ENCODE peak calls at places on chromosomes 13 and 19, in seven cellular contexts. One of them, this sample, is unnamed.

GRCh38 chr19:45376045-45376724 is 5.8 kb upstream of the ERCC2 start:
- DNase-seq in left ventricle myocardium inferior: no peak
- DNase-seq in CD8-positive, alpha-beta T cell: no peak
- DNase-seq in uterus: peak
- DNase-seq in kidney epithelial cell: peak
- DNase-seq in GM10248: no peak
- DNase-seq in IMR-90: peak
- DNase-seq in this sample: no peak

GRCh38 chr19:48554385-48555091 is 2.6 kb downstream of the SULT2B1 start:
- DNase-seq in GM10248: no peak
- DNase-seq in kidney epithelial cell: no peak
- DNase-seq in left ventricle myocardium inferior: no peak
- DNase-seq in CD8-positive, alpha-beta T cell: no peak
- DNase-seq in uterus: no peak
- DNase-seq in IMR-90: no peak
- DNase-seq in this sample: no peak

GRCh38 chr13:44930907-44931676 is 58.2 kb downstream of the NUFIP1 start:
- DNase-seq in left ventricle myocardium inferior: no peak
- DNase-seq in uterus: no peak
- DNase-seq in GM10248: no peak
- DNase-seq in CD8-positive, alpha-beta T cell: no peak
- DNase-seq in IMR-90: no peak
- DNase-seq in kidney epithelial cell: no peak
- DNase-seq in this sample: no peak

GRCh38 chr19:13459351-13459750 is 46.9 kb downstream of the CACNA1A start:
- DNase-seq in GM10248: no peak
- DNase-seq in uterus: no peak
- DNase-seq in kidney epithelial cell: no peak
- DNase-seq in CD8-positive, alpha-beta T cell: no peak
- DNase-seq in IMR-90: no peak
- DNase-seq in left ventricle myocardium inferior: no peak
- DNase-seq in this sample: no peak

GRCh38 chr13:76014618-76015315 is 378.6 kb downstream of the LMO7 start:
- DNase-seq in CD8-positive, alpha-beta T cell: no peak
- DNase-seq in left ventricle myocardium inferior: no peak
- DNase-seq in uterus: no peak
- DNase-seq in kidney epithelial cell: no peak
- DNase-seq in IMR-90: peak
- DNase-seq in GM10248: no peak
- DNase-seq in this sample: no peak

GRCh38 chr19:38583985-38584305 is 33.8 kb downstream of the MAP4K1 start:
- DNase-seq in uterus: no peak
- DNase-seq in CD8-positive, alpha-beta T cell: no peak
- DNase-seq in left ventricle myocardium inferior: no peak
- DNase-seq in GM10248: no peak
- DNase-seq in kidney epithelial cell: no peak
- DNase-seq in IMR-90: no peak
- DNase-seq in this sample: no peak

GRCh38 chr19:57559008-57559403 is 657 bp downstream of the ZNF550 start:
- DNase-seq in kidney epithelial cell: no peak
- DNase-seq in GM10248: peak
- DNase-seq in uterus: no peak
- DNase-seq in IMR-90: no peak
- DNase-seq in left ventricle myocardium inferior: peak
- DNase-seq in CD8-positive, alpha-beta T cell: peak
- DNase-seq in this sample: no peak

GRCh38 chr13:79830945-79831344 is 350.0 kb downstream of the NDFIP2 start:
- DNase-seq in left ventricle myocardium inferior: no peak
- DNase-seq in IMR-90: no peak
- DNase-seq in uterus: no peak
- DNase-seq in GM10248: no peak
- DNase-seq in kidney epithelial cell: no peak
- DNase-seq in CD8-positive, alpha-beta T cell: no peak
- DNase-seq in this sample: no peak

GRCh38 chr19:15173746-15174404 is 26.9 kb downstream of the NOTCH3 start:
- DNase-seq in IMR-90: no peak
- DNase-seq in left ventricle myocardium inferior: no peak
- DNase-seq in CD8-positive, alpha-beta T cell: no peak
- DNase-seq in GM10248: no peak
- DNase-seq in kidney epithelial cell: no peak
- DNase-seq in uterus: no peak
- DNase-seq in this sample: no peak
- TF ChIP-seq CTCF in IMR-90: peak
- TF ChIP-seq CTCF in left ventricle myocardium inferior: peak
- TF ChIP-seq CTCF in CD8-positive, alpha-beta T cell: no peak
- TF ChIP-seq CTCF in GM10248: peak
- TF ChIP-seq CTCF in kidney epithelial cell: peak
- TF ChIP-seq CTCF in uterus: no peak
- TF ChIP-seq CTCF in this sample: no peak

GRCh38 chr19:18282021-18282787 is 782 bp upstream of the JUND start:
- DNase-seq in uterus: no peak
- DNase-seq in left ventricle myocardium inferior: no peak
- DNase-seq in IMR-90: no peak
- DNase-seq in CD8-positive, alpha-beta T cell: no peak
- DNase-seq in kidney epithelial cell: no peak
- DNase-seq in GM10248: no peak
- DNase-seq in this sample: no peak
- TF ChIP-seq CTCF in uterus: no peak
- TF ChIP-seq CTCF in left ventricle myocardium inferior: no peak
- TF ChIP-seq CTCF in IMR-90: peak
- TF ChIP-seq CTCF in CD8-positive, alpha-beta T cell: no peak
- TF ChIP-seq CTCF in kidney epithelial cell: peak
- TF ChIP-seq CTCF in GM10248: no peak
- TF ChIP-seq CTCF in this sample: no peak

GRCh38 chr19:30841934-30842333 is 469.8 kb downstream of the ZNF536 start:
- DNase-seq in GM10248: no peak
- DNase-seq in kidney epithelial cell: no peak
- DNase-seq in left ventricle myocardium inferior: no peak
- DNase-seq in uterus: no peak
- DNase-seq in CD8-positive, alpha-beta T cell: no peak
- DNase-seq in IMR-90: no peak
- DNase-seq in this sample: no peak
- TF ChIP-seq CTCF in GM10248: no peak
- TF ChIP-seq CTCF in kidney epithelial cell: no peak
- TF ChIP-seq CTCF in left ventricle myocardium inferior: no peak
- TF ChIP-seq CTCF in uterus: no peak
- TF ChIP-seq CTCF in CD8-positive, alpha-beta T cell: no peak
- TF ChIP-seq CTCF in IMR-90: no peak
- TF ChIP-seq CTCF in this sample: no peak

GRCh38 chr13:67075239-67075638 is 154.9 kb downstream of the PCDH9 start:
- DNase-seq in left ventricle myocardium inferior: no peak
- DNase-seq in kidney epithelial cell: no peak
- DNase-seq in IMR-90: peak
- DNase-seq in uterus: no peak
- DNase-seq in CD8-positive, alpha-beta T cell: no peak
- DNase-seq in GM10248: no peak
- DNase-seq in this sample: no peak
- TF ChIP-seq CTCF in left ventricle myocardium inferior: peak
- TF ChIP-seq CTCF in kidney epithelial cell: no peak
- TF ChIP-seq CTCF in IMR-90: peak
- TF ChIP-seq CTCF in uterus: no peak
- TF ChIP-seq CTCF in CD8-positive, alpha-beta T cell: no peak
- TF ChIP-seq CTCF in GM10248: no peak
- TF ChIP-seq CTCF in this sample: no peak

GRCh38 chr13:27712421-27712820 is 79.9 kb upstream of the GSX1 start:
- DNase-seq in uterus: no peak
- DNase-seq in CD8-positive, alpha-beta T cell: peak
- DNase-seq in IMR-90: no peak
- DNase-seq in kidney epithelial cell: no peak
- DNase-seq in GM10248: no peak
- DNase-seq in left ventricle myocardium inferior: no peak
- DNase-seq in this sample: no peak
- TF ChIP-seq CTCF in uterus: peak
- TF ChIP-seq CTCF in CD8-positive, alpha-beta T cell: peak
- TF ChIP-seq CTCF in IMR-90: peak
- TF ChIP-seq CTCF in kidney epithelial cell: peak
- TF ChIP-seq CTCF in GM10248: peak
- TF ChIP-seq CTCF in left ventricle myocardium inferior: peak
- TF ChIP-seq CTCF in this sample: no peak

GRCh38 chr19:16548956-16549355 is 6.7 kb upstream of the CHERP start:
- DNase-seq in CD8-positive, alpha-beta T cell: no peak
- DNase-seq in uterus: no peak
- DNase-seq in kidney epithelial cell: no peak
- DNase-seq in IMR-90: no peak
- DNase-seq in left ventricle myocardium inferior: no peak
- DNase-seq in GM10248: no peak
- DNase-seq in this sample: no peak
- TF ChIP-seq CTCF in CD8-positive, alpha-beta T cell: no peak
- TF ChIP-seq CTCF in uterus: no peak
- TF ChIP-seq CTCF in kidney epithelial cell: no peak
- TF ChIP-seq CTCF in IMR-90: no peak
- TF ChIP-seq CTCF in left ventricle myocardium inferior: no peak
- TF ChIP-seq CTCF in GM10248: no peak
- TF ChIP-seq CTCF in this sample: no peak

DNA sequence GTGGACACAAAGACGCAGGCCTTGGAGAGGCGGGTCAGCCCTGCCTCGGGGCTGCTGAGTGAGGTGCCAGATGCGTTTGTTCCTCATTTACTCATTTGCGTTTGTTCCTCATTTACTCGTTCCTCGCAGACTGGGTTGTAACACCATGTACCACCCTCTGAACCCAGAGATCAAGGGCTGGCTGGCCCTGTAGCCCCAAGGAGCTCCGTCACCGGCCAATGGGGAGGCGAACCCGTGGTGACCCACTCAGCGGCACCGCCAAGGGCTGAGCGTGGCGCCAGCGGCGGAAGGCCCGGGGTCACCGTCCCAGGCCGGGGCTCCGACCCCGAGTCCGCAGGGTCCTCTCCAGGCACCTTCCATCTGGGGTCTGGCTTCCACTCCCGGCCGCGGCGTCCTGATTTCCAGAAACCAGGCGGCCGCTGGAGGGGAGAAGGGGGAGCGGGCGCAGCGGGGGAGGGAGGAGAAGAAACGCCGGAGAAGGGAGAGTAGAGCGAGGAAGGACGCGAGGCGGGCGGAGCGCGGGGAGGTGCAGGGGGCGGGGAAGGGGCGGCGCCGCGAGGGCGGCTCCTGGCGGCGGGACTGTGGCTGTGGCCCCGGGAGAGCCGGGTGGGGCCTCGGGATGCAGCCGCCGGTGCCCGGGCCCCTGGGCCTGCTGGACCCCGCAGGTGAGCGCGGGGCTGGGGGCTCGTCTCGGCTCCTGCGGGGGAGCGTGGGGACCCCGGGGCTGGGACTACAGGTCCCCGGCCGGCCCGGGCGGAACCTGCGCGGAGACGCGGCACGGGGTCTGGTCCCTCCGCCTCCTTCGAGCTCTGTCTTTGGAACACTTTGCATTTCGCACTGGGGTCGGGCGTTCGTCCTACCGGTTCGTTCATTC is at the start of gene TMEM255B:
- DNase-seq in GM10248: peak
- DNase-seq in kidney epithelial cell: no peak
- DNase-seq in IMR-90: peak
- DNase-seq in uterus: peak
- DNase-seq in left ventricle myocardium inferior: peak
- DNase-seq in CD8-positive, alpha-beta T cell: peak
- DNase-seq in this sample: peak
- TF ChIP-seq CTCF in GM10248: no peak
- TF ChIP-seq CTCF in kidney epithelial cell: no peak
- TF ChIP-seq CTCF in IMR-90: peak
- TF ChIP-seq CTCF in uterus: peak
- TF ChIP-seq CTCF in left ventricle myocardium inferior: peak
- TF ChIP-seq CTCF in CD8-positive, alpha-beta T cell: peak
- TF ChIP-seq CTCF in this sample: no peak

GRCh38 chr13:24181991-24182702 is 21.6 kb downstream of the SPATA13 start:
- DNase-seq in CD8-positive, alpha-beta T cell: no peak
- DNase-seq in left ventricle myocardium inferior: no peak
- DNase-seq in kidney epithelial cell: no peak
- DNase-seq in GM10248: no peak
- DNase-seq in uterus: no peak
- DNase-seq in IMR-90: no peak
- DNase-seq in this sample: no peak

GRCh38 chr13:24184265-24184841 is 23.8 kb downstream of the SPATA13 start:
- DNase-seq in CD8-positive, alpha-beta T cell: no peak
- DNase-seq in left ventricle myocardium inferior: no peak
- DNase-seq in uterus: no peak
- DNase-seq in IMR-90: no peak
- DNase-seq in GM10248: no peak
- DNase-seq in kidney epithelial cell: peak
- DNase-seq in this sample: no peak

GRCh38 chr13:24180743-24181384 is 20.3 kb downstream of the SPATA13 start:
- DNase-seq in left ventricle myocardium inferior: no peak
- DNase-seq in CD8-positive, alpha-beta T cell: no peak
- DNase-seq in IMR-90: peak
- DNase-seq in kidney epithelial cell: no peak
- DNase-seq in GM10248: no peak
- DNase-seq in uterus: no peak
- DNase-seq in this sample: no peak

GRCh38 chr13:24183741-24184182 is 23.2 kb downstream of the SPATA13 start:
- DNase-seq in left ventricle myocardium inferior: no peak
- DNase-seq in IMR-90: no peak
- DNase-seq in kidney epithelial cell: no peak
- DNase-seq in GM10248: no peak
- DNase-seq in uterus: no peak
- DNase-seq in CD8-positive, alpha-beta T cell: no peak
- DNase-seq in this sample: no peak

DNA sequence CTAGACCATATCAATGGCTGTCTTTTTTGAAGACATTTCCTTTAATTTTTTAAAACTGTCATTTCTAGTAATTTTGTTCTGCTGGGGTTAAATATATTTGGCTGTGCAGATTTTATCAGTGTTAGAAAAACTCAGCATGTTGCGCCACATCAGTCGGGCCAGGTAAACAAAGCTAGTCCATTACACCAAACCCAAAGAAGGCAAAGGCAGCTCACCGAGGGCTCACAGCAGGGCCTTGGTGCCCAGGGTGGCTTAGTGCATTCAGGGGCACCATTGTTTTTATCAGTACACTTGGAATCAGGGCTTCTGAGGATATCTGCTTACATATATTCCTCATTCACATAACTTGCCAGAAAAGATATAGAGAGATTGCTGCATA is 22.2 kb downstream of the SPATA13 start:
- DNase-seq in kidney epithelial cell: no peak
- DNase-seq in uterus: no peak
- DNase-seq in GM10248: no peak
- DNase-seq in CD8-positive, alpha-beta T cell: no peak
- DNase-seq in left ventricle myocardium inferior: no peak
- DNase-seq in IMR-90: no peak
- DNase-seq in this sample: no peak
- TF ChIP-seq CTCF in kidney epithelial cell: no peak
- TF ChIP-seq CTCF in uterus: no peak
- TF ChIP-seq CTCF in GM10248: no peak
- TF ChIP-seq CTCF in CD8-positive, alpha-beta T cell: no peak
- TF ChIP-seq CTCF in left ventricle myocardium inferior: no peak
- TF ChIP-seq CTCF in IMR-90: no peak
- TF ChIP-seq CTCF in this sample: no peak